ENCODE peak calls at places on chromosomes 1 and 21, in four cellular contexts. H, S, B and V are unnamed samples.

GRCh38 chr1:26154750-26155149 is 4.1 kb upstream of the FAM110D start:
- DNase-seq in H (no peak), S (no peak), B (no peak), V (no peak)

GRCh38 chr21:15788847-15789548 is 59.2 kb downstream of the USP25 start:
- DNase-seq in H (peak; percentile 32), S (no peak), B (peak; percentile 12), V (no peak)

GRCh38 chr1:42935313-42935624 is 23.4 kb downstream of the SLC2A1 start:
- DNase-seq in H (no peak), S (peak; percentile 73), B (no peak), V (no peak)

GRCh38 chr1:110254604-110255003 is 44.5 kb downstream of the KCNC4 start:
- DNase-seq in H (no peak), S (no peak), B (no peak), V (no peak)

GRCh38 chr1:153422450-153423068 is 6.2 kb downstream of the S100A7A start:
- DNase-seq in H (peak; percentile 62), S (peak; percentile 61), B (peak; percentile 49), V (peak; percentile 78)

GRCh38 chr1:92194516-92194915 is 23.2 kb upstream of the C1orf146 start:
- DNase-seq in H (peak; percentile 11), S (no peak), B (no peak), V (no peak)

GRCh38 chr1:25034736-25035522 is 104.9 kb upstream of the RUNX3 start:
- DNase-seq in H (no peak), S (no peak), B (no peak), V (no peak)

GRCh38 chr1:184755226-184756065 is 788 bp upstream of the EDEM3 start:
- DNase-seq in H (peak; percentile 70), S (no peak), B (no peak), V (peak; percentile 11)

GRCh38 chr1:110565565-110565964 is 40.6 kb downstream of the KCNA2 start:
- DNase-seq in H (no peak), S (no peak), B (no peak), V (no peak)

GRCh38 chr1:161070737-161071136 is 1.0 kb upstream of the ARHGAP30 start:
- DNase-seq in H (no peak), S (no peak), B (no peak), V (no peak)

GRCh38 chr1:83860506-83861221 is 138.3 kb downstream of the TTLL7 start:
- DNase-seq in H (no peak), S (peak; percentile 80), B (peak; percentile 57), V (peak; percentile 70)

GRCh38 chr1:245997471-245998258 is 509.4 kb downstream of the SMYD3 start:
- DNase-seq in H (peak; percentile 45), S (no peak), B (peak; percentile 67), V (no peak)

GRCh38 chr21:30072496-30072895 is 94.1 kb downstream of the CLDN17 start:
- DNase-seq in H (peak; percentile 79), S (no peak), B (peak; percentile 66), V (no peak)

GRCh38 chr21:43375827-43376795 is 50.8 kb downstream of the SIK1 start:
- DNase-seq in H (no peak), S (no peak), B (no peak), V (no peak)

GRCh38 chr1:198330982-198331620 is 174.3 kb downstream of the NEK7 start:
- DNase-seq in H (peak; percentile 49), S (no peak), B (peak; percentile 5), V (no peak)

GRCh38 chr1:57072775-57073174 is 107.0 kb upstream of the C8B start:
- DNase-seq in H (peak; percentile 11), S (no peak), B (no peak), V (no peak)

GRCh38 chr1:61187380-61188086 is 105.2 kb downstream of the NFIA start:
- DNase-seq in H (no peak), S (no peak), B (no peak), V (no peak)

GRCh38 chr1:7042322-7043231 is 257.3 kb downstream of the CAMTA1 start:
- DNase-seq in H (peak; percentile 51), S (no peak), B (peak; percentile 24), V (no peak)

GRCh38 chr1:66519988-66520387 is 14.0 kb upstream of the SGIP1 start:
- DNase-seq in H (no peak), S (no peak), B (no peak), V (no peak)

GRCh38 chr1:12083766-12084165 is 20.7 kb downstream of the TNFRSF8 start:
- DNase-seq in H (peak; percentile 84), S (no peak), B (no peak), V (no peak)

GRCh38 chr1:152141971-152142584 is 16.9 kb downstream of the RPTN start:
- DNase-seq in H (peak; percentile 86), S (peak; percentile 40), B (peak; percentile 54), V (no peak)

GRCh38 chr1:150089846-150090520 is 22.4 kb downstream of the VPS45 start:
- DNase-seq in H (no peak), S (no peak), B (no peak), V (no peak)

GRCh38 chr1:107666493-107666892 is 298.5 kb downstream of the VAV3 start:
- DNase-seq in H (no peak), S (no peak), B (no peak), V (no peak)

GRCh38 chr1:107664882-107665871 is 299.8 kb downstream of the VAV3 start:
- DNase-seq in H (no peak), S (no peak), B (no peak), V (no peak)

GRCh38 chr1:107669996-107670395 is 295.0 kb downstream of the VAV3 start:
- DNase-seq in H (peak; percentile 51), S (peak; percentile 35), B (peak; percentile 68), V (no peak)

GRCh38 chr1:107670397-107670796 is 294.6 kb downstream of the VAV3 start:
- DNase-seq in H (no peak), S (no peak), B (no peak), V (no peak)

DNA sequence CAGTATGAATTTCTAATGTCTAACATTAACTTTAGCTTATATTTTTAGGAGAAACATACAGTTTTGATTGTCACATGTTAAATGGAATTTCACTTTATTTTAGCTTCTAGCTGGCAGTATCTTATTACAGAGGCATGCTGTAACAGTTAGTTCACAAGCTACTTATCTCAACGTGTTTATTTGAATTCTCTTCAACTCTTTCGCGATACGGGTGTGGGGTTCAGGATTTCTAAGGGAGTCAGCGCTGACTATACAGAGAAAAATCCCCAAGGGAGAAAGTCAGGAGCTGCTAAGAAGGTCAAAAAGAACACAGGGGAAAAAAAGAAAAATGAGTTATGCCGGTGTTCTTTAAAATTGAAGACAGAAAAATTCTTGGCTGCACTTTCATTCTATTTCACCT is 296.2 kb downstream of the VAV3 start:
- DNase-seq in H (no peak), S (no peak), B (no peak), V (no peak)
- H3K27ac ChIP-seq in H (no peak overlapping the region), S (no peak overlapping the region), B (no peak overlapping the region), V (no peak overlapping the region)

DNA sequence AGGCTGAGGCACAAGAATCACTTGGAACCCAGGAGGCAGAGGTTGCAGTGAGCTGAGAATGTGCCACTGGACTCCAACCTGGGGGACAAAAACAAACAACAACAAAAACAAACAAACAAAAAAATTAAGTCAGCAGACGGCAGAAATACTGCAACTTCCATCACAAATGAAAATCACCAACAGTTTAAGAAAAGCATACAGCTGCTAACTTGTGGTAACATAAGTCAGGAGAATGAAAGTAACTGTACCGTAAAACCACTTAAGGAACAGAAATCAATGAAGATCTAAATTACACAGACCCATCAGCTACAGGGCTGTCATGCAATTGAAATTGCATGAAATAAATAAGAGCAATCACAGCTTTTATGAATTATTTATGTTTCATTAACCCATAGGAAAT is 25.0 kb downstream of the MCOLN2 start:
- DNase-seq in H (no peak), S (no peak), B (no peak), V (no peak)
- H3K4me3 ChIP-seq in H (no peak overlapping the region), S (no peak overlapping the region), B (no peak overlapping the region), V (no peak overlapping the region)

GRCh38 chr1:41749992-41750745 is 168.6 kb downstream of the HIVEP3 start:
- DNase-seq in H (no peak), S (no peak), B (no peak), V (no peak)
- H3K4me1 ChIP-seq in H (peaks cover 6% of the 10 kb centered on the region), S (peaks cover 41% of the 10 kb centered on the region), B (no peaks in the 10 kb centered on the region), V (peaks cover 46% of the 10 kb centered on the region)

DNA sequence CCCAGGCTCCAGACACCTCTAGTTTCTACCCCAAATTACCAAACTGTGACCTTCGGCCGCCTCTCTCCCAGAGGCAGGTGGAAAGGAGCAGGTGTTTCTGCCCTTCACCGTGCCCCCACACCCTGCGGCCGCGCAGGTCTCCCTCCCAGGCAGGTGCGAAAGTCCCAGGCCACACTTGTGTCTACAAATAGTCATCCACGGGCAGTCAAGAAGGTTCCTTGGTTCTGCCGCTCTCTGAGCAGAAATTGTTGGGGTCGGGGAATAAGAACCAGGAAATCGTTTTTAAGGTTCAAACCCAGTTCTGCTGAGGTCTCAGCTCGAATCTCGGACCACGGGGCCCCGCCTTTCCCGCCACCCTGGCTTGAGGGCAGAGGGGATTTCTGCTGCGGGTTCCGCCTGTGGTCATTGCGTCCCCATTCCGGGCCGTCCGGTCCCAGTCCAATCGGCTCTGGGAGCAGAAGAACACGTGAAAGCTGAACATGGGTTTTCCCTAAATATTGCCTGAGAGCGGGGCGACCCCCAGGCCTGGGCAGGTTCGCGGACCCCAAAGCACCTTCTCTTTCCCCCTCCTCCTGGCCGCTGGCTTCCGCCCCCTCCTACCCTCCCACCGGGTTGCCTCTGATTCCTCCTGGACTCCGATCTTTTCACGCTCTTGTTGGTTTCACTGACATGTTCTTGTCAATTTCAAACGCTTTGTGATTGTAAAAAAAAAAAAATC is 1.2 kb upstream of the ATF3 start:
- DNase-seq in H (no peak), S (no peak), B (peak; percentile 46), V (no peak)
- H3K27ac ChIP-seq in H (no peak overlapping the region), S (peak overlapping the region; percentile 93), B (peak overlapping the region; percentile 89), V (no peak overlapping the region)

GRCh38 chr1:4944911-4945310 is 290.5 kb downstream of the AJAP1 start:
- DNase-seq in H (no peak), S (no peak), B (no peak), V (no peak)

GRCh38 chr1:4946343-4946742 is 291.9 kb downstream of the AJAP1 start:
- DNase-seq in H (no peak), S (no peak), B (no peak), V (no peak)

GRCh38 chr1:4939266-4939665 is 284.9 kb downstream of the AJAP1 start:
- DNase-seq in H (no peak), S (no peak), B (no peak), V (no peak)

DNA sequence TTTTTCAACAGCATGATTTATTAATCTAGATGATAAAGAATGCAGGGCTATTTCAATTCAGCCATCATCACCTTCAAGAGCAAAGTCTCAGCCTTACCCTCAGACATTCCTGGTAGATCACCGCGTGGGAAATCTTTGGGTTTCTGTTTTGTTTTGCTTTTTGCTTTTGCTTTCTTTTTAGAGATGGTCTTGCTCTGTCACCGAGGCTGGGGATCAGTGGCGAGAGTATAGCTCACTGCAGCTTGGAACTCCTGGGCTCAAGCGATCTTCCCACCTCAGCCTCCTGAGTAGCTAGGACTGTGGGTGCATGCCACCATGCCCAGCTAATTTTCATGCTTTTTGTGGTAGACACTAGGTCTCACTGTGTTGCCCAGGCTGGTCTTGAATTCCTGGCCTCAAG is 289.7 kb downstream of the AJAP1 start:
- DNase-seq in H (no peak), S (no peak), B (no peak), V (no peak)
- H3K4me3 ChIP-seq in H (no peak overlapping the region), S (no peak overlapping the region), B (no peak overlapping the region), V (no peak overlapping the region)